ENCODE peak calls at places on chromosomes 4 and X, in ten cellular contexts. J is stomach, B is BJ, T is psoas muscle, R is lower lobe of right lung, Z is left lung, D is Panc1, G is WERI-Rb-1, O is mammary epithelial cell, C is upper lobe of right lung. V is an unnamed sample.

GRCh38 chr4:124028172-124028571 is 631.6 kb downstream of the SPRY1 start:
- DNase-seq in J (no peak), B (no peak), T (no peak), R (no peak), Z (no peak), D (no peak), G (no peak), O (no peak), C (no peak), V (no peak)

GRCh38 chr4:53094040-53094439 is 231.9 kb downstream of the RASL11B start:
- DNase-seq in J (no peak), B (no peak), T (no peak), R (no peak), Z (no peak), D (no peak), G (no peak), O (no peak), C (no peak), V (no peak)

GRCh38 chr4:4639370-4639769 is 97.5 kb upstream of the STX18 start:
- DNase-seq in J (no peak), B (no peak), T (no peak), R (no peak), Z (no peak), D (no peak), G (no peak), O (no peak), C (no peak), V (no peak)

GRCh38 chr4:85773372-85773771 is 298.4 kb downstream of the ARHGAP24 start:
- DNase-seq in J (no peak), B (no peak), T (no peak), R (no peak), Z (no peak), D (no peak), G (no peak), O (no peak), C (no peak), V (no peak)

GRCh38 chrX:115400960-115401359 is 111.4 kb downstream of the LUZP4 start:
- DNase-seq in J (no peak), B (no peak), T (no peak), R (no peak), Z (no peak), D (no peak), G (no peak), O (no peak), C (no peak), V (no peak)

GRCh38 chrX:102345916-102346315 is 93.9 kb downstream of the NXF2B start:
- DNase-seq in J (peak), B (no peak), T (peak), R (peak), Z (peak), D (peak), G (peak), O (peak), C (no peak), V (peak)

GRCh38 chr4:141458501-141458900 is 177.9 kb upstream of the IL15 start:
- DNase-seq in J (no peak), B (no peak), T (no peak), R (no peak), Z (no peak), D (no peak), G (peak), O (peak), C (no peak), V (no peak)

GRCh38 chr4:108114503-108114902 is 54.2 kb downstream of the LEF1 start:
- DNase-seq in J (no peak), B (no peak), T (no peak), R (no peak), Z (no peak), D (no peak), G (no peak), O (no peak), C (no peak), V (no peak)

GRCh38 chr4:158299459-158300007 is 89.2 kb downstream of the TMEM144 start:
- DNase-seq in J (no peak), B (no peak), T (no peak), R (no peak), Z (no peak), D (no peak), G (no peak), O (no peak), C (no peak), V (no peak)

GRCh38 chr4:83109480-83110221 is 4.9 kb downstream of the PLAC8 start:
- DNase-seq in J (peak), B (no peak), T (peak), R (peak), Z (peak), D (no peak), G (peak), O (no peak), C (peak), V (peak)

GRCh38 chr4:7852568-7853185 is 87.0 kb downstream of the AFAP1 start:
- DNase-seq in J (no peak), B (no peak), T (no peak), R (no peak), Z (no peak), D (no peak), G (no peak), O (peak), C (no peak), V (peak)

GRCh38 chr4:169116270-169116901 is 106.3 kb upstream of the CBR4 start:
- DNase-seq in J (no peak), B (no peak), T (no peak), R (peak), Z (no peak), D (no peak), G (no peak), O (peak), C (no peak), V (no peak)

GRCh38 chr4:3271131-3271530 is 21.7 kb upstream of the RGS12 start:
- DNase-seq in J (peak), B (no peak), T (no peak), R (no peak), Z (no peak), D (no peak), G (no peak), O (no peak), C (no peak), V (no peak)

GRCh38 chrX:43679778-43680177 is 23.7 kb downstream of the MAOA start:
- DNase-seq in J (no peak), B (no peak), T (no peak), R (no peak), Z (no peak), D (no peak), G (no peak), O (no peak), C (no peak), V (no peak)

DNA sequence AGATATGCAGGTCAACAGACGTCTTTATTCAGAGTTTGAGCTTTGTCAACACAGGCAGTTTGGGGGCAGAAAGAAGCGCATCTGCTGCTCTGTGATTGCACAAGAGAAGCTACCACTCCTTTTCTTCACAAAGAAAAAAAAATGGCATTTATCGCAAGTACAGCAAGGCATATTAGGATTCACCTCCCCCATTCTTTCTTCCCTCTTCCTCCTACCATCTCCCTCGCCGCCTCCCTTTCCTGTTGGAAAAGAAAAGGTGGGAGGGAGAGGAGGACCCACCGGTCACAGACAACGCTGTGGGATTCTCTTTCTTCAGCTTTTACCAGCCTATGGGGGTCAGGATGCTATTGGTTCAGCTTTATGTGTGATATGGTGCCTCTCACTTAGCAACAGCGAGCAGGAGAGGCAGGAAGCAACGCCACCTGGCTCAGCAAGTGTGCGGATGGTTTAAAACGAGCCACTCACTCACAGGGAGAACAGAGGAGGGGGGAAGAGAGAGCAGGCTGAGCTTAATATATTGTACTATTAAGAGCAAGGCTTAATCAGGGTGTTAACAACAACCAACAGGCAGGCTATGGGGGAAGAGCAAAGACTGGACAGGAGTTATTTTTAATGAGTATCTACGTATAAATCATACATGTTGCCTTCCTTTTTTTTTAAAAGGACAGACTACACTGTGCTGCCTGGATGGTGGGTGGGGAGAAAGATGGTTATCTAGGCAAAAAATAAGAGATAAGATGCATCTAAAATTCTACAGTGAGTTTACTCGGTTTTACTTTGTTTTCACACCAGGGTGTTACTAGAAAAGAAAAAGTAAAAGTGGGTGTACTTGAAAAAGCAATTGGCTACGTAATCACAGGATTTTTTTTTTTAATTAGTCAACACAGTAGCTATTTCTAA is 104.7 kb downstream of the MAML3 start:
- DNase-seq in J (peak), B (peak), T (no peak), R (no peak), Z (peak), D (no peak), G (peak), O (peak), C (peak), V (peak)
- H3K4me3 ChIP-seq in J (peak), B (peak), T (peak), R (peak), Z (peak), D (peak), G (peak), O (peak), C (peak), V (no peak)

DNA sequence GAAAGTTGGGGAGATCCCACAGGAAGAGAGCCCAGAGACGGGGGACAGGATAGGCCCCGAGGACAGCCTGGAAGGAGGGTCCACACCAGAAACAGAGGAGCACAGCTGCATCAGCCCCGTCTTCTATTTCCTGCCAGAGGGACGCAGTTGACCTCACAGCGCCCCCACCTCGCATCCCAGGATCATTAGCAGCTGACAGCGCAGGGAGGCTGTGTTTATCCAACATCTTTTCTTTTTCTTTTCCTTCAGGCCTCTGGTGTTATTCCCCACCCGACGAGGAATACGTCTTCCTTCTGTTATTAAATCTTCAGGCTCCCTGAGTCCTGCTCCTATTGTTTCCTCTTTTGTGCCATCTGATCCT is 75.4 kb downstream of the DCHS2 start:
- DNase-seq in J (no peak), B (no peak), T (peak), R (no peak), Z (no peak), D (no peak), G (peak), O (no peak), C (no peak), V (peak)
- TF ChIP-seq CTCF in J (no peak), B (no peak), T (no peak), R (no peak), Z (no peak), D (peak), G (peak), O (peak), C (no peak), V (no peak)

GRCh38 chr4:152729466-152729865 is 49.7 kb upstream of the TMEM154 start:
- DNase-seq in J (no peak), B (no peak), T (no peak), R (no peak), Z (no peak), D (no peak), G (no peak), O (peak), C (no peak), V (no peak)

GRCh38 chr4:152728343-152728742 is 48.5 kb upstream of the TMEM154 start:
- DNase-seq in J (no peak), B (no peak), T (no peak), R (no peak), Z (no peak), D (no peak), G (no peak), O (no peak), C (no peak), V (no peak)

GRCh38 chr4:152724494-152724893 is 44.7 kb upstream of the TMEM154 start:
- DNase-seq in J (no peak), B (no peak), T (no peak), R (no peak), Z (no peak), D (no peak), G (no peak), O (no peak), C (no peak), V (no peak)

GRCh38 chr4:152731997-152732396 is 47.5 kb downstream of the TIGD4 start:
- DNase-seq in J (no peak), B (no peak), T (no peak), R (no peak), Z (no peak), D (no peak), G (no peak), O (no peak), C (no peak), V (no peak)

GRCh38 chr4:152727784-152728183 is 48.0 kb upstream of the TMEM154 start:
- DNase-seq in J (no peak), B (no peak), T (no peak), R (no peak), Z (no peak), D (no peak), G (no peak), O (no peak), C (no peak), V (no peak)
- H3K4me3 ChIP-seq in J (no peak), B (no peak), T (no peak), R (no peak), Z (no peak), D (no peak), G (no peak), O (no peak), C (no peak), V (no peak)

GRCh38 chr4:102525099-102525498 is 23.9 kb downstream of the NFKB1 start:
- DNase-seq in J (no peak), B (no peak), T (no peak), R (no peak), Z (no peak), D (no peak), G (no peak), O (peak), C (no peak), V (no peak)

GRCh38 chr4:102518703-102519131 is 17.6 kb downstream of the NFKB1 start:
- DNase-seq in J (no peak), B (no peak), T (no peak), R (no peak), Z (no peak), D (no peak), G (no peak), O (no peak), C (no peak), V (no peak)

GRCh38 chr4:102524691-102525090 is 23.5 kb downstream of the NFKB1 start:
- DNase-seq in J (no peak), B (no peak), T (no peak), R (no peak), Z (no peak), D (no peak), G (no peak), O (no peak), C (no peak), V (no peak)

GRCh38 chr4:102519925-102520324 is 18.8 kb downstream of the NFKB1 start:
- DNase-seq in J (no peak), B (no peak), T (no peak), R (no peak), Z (no peak), D (no peak), G (no peak), O (no peak), C (no peak), V (no peak)

GRCh38 chr4:102521570-102522553 is 20.7 kb downstream of the NFKB1 start:
- DNase-seq in J (no peak), B (no peak), T (no peak), R (no peak), Z (no peak), D (no peak), G (no peak), O (no peak), C (no peak), V (no peak)
- TF ChIP-seq CTCF in J (no peak), B (no peak), T (no peak), R (no peak), Z (no peak), D (no peak), G (no peak), O (no peak), C (no peak), V (no peak)